ENCODE peak calls at places on chromosomes 16 and 17, in five cellular contexts. One of them, this sample, is unnamed.

GRCh38 chr16:89564476-89565255 is 4.2 kb downstream of the RPL13 start:
- DNase-seq in breast epithelium: no peak
- DNase-seq in stomach: no peak
- DNase-seq in suprapubic skin: no peak
- DNase-seq in sigmoid colon: no peak
- DNase-seq in this sample: no peak

GRCh38 chr16:4615389-4616046 is 830 bp upstream of the UBALD1 start:
- DNase-seq in stomach: no peak
- DNase-seq in breast epithelium: peak; percentile 52
- DNase-seq in sigmoid colon: no peak
- DNase-seq in suprapubic skin: no peak
- DNase-seq in this sample: no peak

GRCh38 chr17:61088556-61088955 is 311.1 kb upstream of the TBX2 start:
- DNase-seq in suprapubic skin: no peak
- DNase-seq in breast epithelium: no peak
- DNase-seq in sigmoid colon: no peak
- DNase-seq in stomach: no peak
- DNase-seq in this sample: no peak

GRCh38 chr16:51306116-51306515 is 155.0 kb upstream of the SALL1 start:
- DNase-seq in sigmoid colon: no peak
- DNase-seq in suprapubic skin: no peak
- DNase-seq in stomach: no peak
- DNase-seq in breast epithelium: no peak
- DNase-seq in this sample: no peak

GRCh38 chr17:75087558-75088453 is at the start of gene SLC16A5:
- DNase-seq in suprapubic skin: peak; percentile 92
- DNase-seq in breast epithelium: peak; percentile 88
- DNase-seq in sigmoid colon: peak; percentile 92
- DNase-seq in stomach: peak; percentile 85
- DNase-seq in this sample: no peak

GRCh38 chr17:68763551-68763950 is 162.4 kb upstream of the FAM20A start:
- DNase-seq in breast epithelium: no peak
- DNase-seq in stomach: no peak
- DNase-seq in suprapubic skin: no peak
- DNase-seq in sigmoid colon: no peak
- DNase-seq in this sample: no peak

GRCh38 chr17:63571632-63572310 is 21.5 kb downstream of the DCAF7 start:
- DNase-seq in breast epithelium: no peak
- DNase-seq in stomach: no peak
- DNase-seq in suprapubic skin: no peak
- DNase-seq in sigmoid colon: no peak
- DNase-seq in this sample: no peak

GRCh38 chr17:2053380-2054261 is 1.3 kb upstream of the HIC1 start:
- DNase-seq in suprapubic skin: peak; percentile 90
- DNase-seq in stomach: peak; percentile 71
- DNase-seq in breast epithelium: no peak
- DNase-seq in sigmoid colon: peak; percentile 93
- DNase-seq in this sample: no peak

GRCh38 chr17:50855708-50856330 is 10.3 kb downstream of the TOB1 start:
- DNase-seq in sigmoid colon: no peak
- DNase-seq in stomach: no peak
- DNase-seq in breast epithelium: no peak
- DNase-seq in suprapubic skin: no peak
- DNase-seq in this sample: no peak

GRCh38 chr16:31474173-31474714 is 2.3 kb downstream of the TGFB1I1 start:
- DNase-seq in stomach: no peak
- DNase-seq in suprapubic skin: no peak
- DNase-seq in breast epithelium: no peak
- DNase-seq in sigmoid colon: no peak
- DNase-seq in this sample: no peak

GRCh38 chr17:5283531-5284315 is 1.6 kb downstream of the RABEP1 start:
- DNase-seq in suprapubic skin: no peak
- DNase-seq in breast epithelium: no peak
- DNase-seq in stomach: no peak
- DNase-seq in sigmoid colon: no peak
- DNase-seq in this sample: no peak

GRCh38 chr17:59357219-59357699 is 25.8 kb downstream of the YPEL2 start:
- DNase-seq in sigmoid colon: no peak
- DNase-seq in suprapubic skin: no peak
- DNase-seq in breast epithelium: no peak
- DNase-seq in stomach: no peak
- DNase-seq in this sample: no peak

GRCh38 chr17:42817866-42818265 is 6.2 kb downstream of the BECN1 start:
- DNase-seq in suprapubic skin: no peak
- DNase-seq in stomach: no peak
- DNase-seq in sigmoid colon: no peak
- DNase-seq in breast epithelium: no peak
- DNase-seq in this sample: no peak

GRCh38 chr17:43341705-43342600 is 56.8 kb upstream of the ARL4D start:
- DNase-seq in suprapubic skin: no peak
- DNase-seq in sigmoid colon: no peak
- DNase-seq in stomach: no peak
- DNase-seq in breast epithelium: no peak
- DNase-seq in this sample: no peak

GRCh38 chr17:27578718-27579085 is 52.3 kb upstream of the LGALS9 start:
- DNase-seq in suprapubic skin: no peak
- DNase-seq in sigmoid colon: no peak
- DNase-seq in breast epithelium: no peak
- DNase-seq in stomach: no peak
- DNase-seq in this sample: no peak
- TF ChIP-seq POLR2AphosphoS5 in suprapubic skin: no peak
- TF ChIP-seq POLR2AphosphoS5 in sigmoid colon: no peak
- TF ChIP-seq POLR2AphosphoS5 in breast epithelium: no peak
- TF ChIP-seq POLR2AphosphoS5 in stomach: no peak
- TF ChIP-seq POLR2AphosphoS5 in this sample: no peak

GRCh38 chr16:2082171-2082982 is 34.6 kb downstream of the TSC2 start:
- DNase-seq in sigmoid colon: peak; percentile 85
- DNase-seq in suprapubic skin: no peak
- DNase-seq in breast epithelium: peak; percentile 88
- DNase-seq in stomach: peak; percentile 90
- DNase-seq in this sample: no peak
- TF ChIP-seq POLR2AphosphoS5 in sigmoid colon: peak; percentile 42
- TF ChIP-seq POLR2AphosphoS5 in suprapubic skin: no peak
- TF ChIP-seq POLR2AphosphoS5 in breast epithelium: no peak
- TF ChIP-seq POLR2AphosphoS5 in stomach: peak; percentile 91
- TF ChIP-seq POLR2AphosphoS5 in this sample: peak; percentile 11

GRCh38 chr16:74078877-74079586 is 217.6 kb upstream of the PSMD7 start:
- DNase-seq in stomach: no peak
- DNase-seq in sigmoid colon: no peak
- DNase-seq in suprapubic skin: no peak
- DNase-seq in breast epithelium: no peak
- DNase-seq in this sample: no peak
- TF ChIP-seq POLR2AphosphoS5 in stomach: no peak
- TF ChIP-seq POLR2AphosphoS5 in sigmoid colon: no peak
- TF ChIP-seq POLR2AphosphoS5 in suprapubic skin: no peak
- TF ChIP-seq POLR2AphosphoS5 in breast epithelium: no peak
- TF ChIP-seq POLR2AphosphoS5 in this sample: no peak

DNA sequence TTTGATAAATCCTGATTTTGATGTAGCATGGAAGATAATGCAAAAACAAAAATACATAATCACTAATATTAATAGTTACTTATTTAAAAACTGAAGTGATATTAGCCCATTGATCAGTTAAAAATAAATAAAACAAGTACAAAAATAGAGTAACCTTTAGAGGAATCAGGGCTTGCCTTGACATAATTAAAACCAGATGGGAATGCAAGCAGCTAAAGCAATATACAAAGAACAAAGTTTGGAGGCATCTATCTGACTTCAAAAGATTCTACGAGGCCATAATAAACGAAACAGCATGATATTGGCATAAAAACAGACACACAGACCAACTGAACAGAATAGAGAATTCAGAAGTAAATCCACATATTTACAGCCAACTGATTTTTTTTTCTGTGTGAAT is 15.0 kb upstream of the HEATR3 start:
- DNase-seq in suprapubic skin: no peak
- DNase-seq in sigmoid colon: no peak
- DNase-seq in stomach: no peak
- DNase-seq in breast epithelium: no peak
- DNase-seq in this sample: no peak
- TF ChIP-seq POLR2AphosphoS5 in suprapubic skin: no peak
- TF ChIP-seq POLR2AphosphoS5 in sigmoid colon: no peak
- TF ChIP-seq POLR2AphosphoS5 in stomach: no peak
- TF ChIP-seq POLR2AphosphoS5 in breast epithelium: no peak
- TF ChIP-seq POLR2AphosphoS5 in this sample: no peak

DNA sequence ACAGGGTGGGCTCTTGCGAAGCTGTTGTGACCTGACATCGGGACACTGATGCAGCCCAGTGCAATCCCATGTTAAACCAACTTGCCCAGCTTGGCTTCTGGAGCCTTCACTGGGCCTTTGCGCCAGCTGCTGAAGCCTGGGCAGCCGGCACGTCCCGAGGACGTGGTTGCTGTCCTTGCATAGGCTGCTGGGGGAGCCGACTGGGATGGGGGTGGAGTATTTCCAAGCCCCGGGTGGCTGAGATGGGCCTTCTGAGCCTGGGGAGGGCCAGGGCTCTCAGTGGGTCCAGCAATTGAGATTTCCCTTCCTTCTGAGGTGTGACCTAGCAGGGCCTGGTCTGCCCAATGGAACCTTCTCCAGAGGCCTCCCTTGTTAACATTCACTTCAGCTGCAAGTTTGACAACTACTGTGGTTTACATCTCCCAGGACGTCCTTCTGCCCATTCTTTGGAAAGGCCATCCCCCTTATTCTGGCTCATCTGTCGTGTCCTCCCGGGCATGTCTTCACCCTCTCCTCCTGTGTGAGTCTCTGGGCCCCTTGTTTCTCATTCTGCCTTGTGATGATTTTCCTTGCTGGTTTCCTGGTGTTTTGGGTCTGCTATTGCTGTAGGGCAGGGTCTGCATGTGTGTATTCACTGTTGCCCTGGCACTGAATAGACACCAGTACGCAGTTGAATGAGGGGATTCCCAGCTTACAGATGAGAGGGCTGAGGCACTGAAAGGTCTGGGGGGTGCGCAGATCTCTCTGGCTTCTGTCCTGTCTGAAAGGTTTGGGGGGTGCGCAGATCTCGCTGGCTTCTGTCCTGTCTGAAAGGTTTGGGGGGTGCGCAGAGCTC is 34.4 kb downstream of the HAPSTR1 start:
- DNase-seq in breast epithelium: no peak
- DNase-seq in stomach: no peak
- DNase-seq in suprapubic skin: no peak
- DNase-seq in sigmoid colon: peak; percentile 38
- DNase-seq in this sample: no peak
- TF ChIP-seq POLR2AphosphoS5 in breast epithelium: no peak
- TF ChIP-seq POLR2AphosphoS5 in stomach: no peak
- TF ChIP-seq POLR2AphosphoS5 in suprapubic skin: no peak
- TF ChIP-seq POLR2AphosphoS5 in sigmoid colon: peak; percentile 3
- TF ChIP-seq POLR2AphosphoS5 in this sample: no peak

DNA sequence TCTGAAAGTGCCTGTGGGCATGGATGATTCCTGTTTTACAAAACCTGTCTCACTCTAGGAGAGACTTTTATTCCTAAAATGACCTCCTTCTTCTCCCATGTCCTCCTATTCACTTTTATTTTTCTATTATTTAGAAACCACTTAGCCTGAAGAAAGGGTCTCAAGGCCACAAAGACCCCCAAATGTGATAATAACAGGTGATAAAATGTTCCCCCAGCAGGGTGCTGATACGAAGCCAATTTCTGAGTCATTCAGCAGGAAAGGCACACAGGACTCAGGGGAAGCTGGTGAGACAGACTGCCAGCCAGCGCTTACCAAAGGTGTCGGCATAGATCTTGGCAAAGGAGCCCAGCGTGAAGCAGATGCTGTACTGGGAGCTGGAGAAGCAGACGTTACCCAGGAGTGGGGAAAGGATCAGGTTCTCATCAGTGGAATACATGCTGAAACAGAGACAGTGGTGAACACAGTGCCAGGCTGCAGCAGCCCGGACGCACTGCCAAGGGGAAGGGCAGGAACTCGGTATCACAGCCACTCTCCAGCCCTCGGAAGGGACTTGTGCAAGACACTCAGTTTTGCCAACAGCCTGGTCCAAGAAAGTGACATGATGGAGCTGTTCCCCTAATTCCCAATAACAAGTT is 24.6 kb downstream of the HIGD1B start:
- DNase-seq in suprapubic skin: no peak
- DNase-seq in stomach: no peak
- DNase-seq in sigmoid colon: peak; percentile 94
- DNase-seq in breast epithelium: no peak
- DNase-seq in this sample: no peak
- TF ChIP-seq POLR2AphosphoS5 in suprapubic skin: no peak
- TF ChIP-seq POLR2AphosphoS5 in stomach: peak; percentile 27
- TF ChIP-seq POLR2AphosphoS5 in sigmoid colon: peak; percentile 88
- TF ChIP-seq POLR2AphosphoS5 in breast epithelium: no peak
- TF ChIP-seq POLR2AphosphoS5 in this sample: no peak

GRCh38 chr16:57809276-57809793 is 7.0 kb upstream of the KIFC3 start:
- DNase-seq in stomach: no peak
- DNase-seq in breast epithelium: no peak
- DNase-seq in suprapubic skin: no peak
- DNase-seq in sigmoid colon: no peak
- DNase-seq in this sample: no peak

GRCh38 chr16:57807968-57808528 is 5.8 kb upstream of the KIFC3 start:
- DNase-seq in stomach: peak; percentile 92
- DNase-seq in suprapubic skin: peak; percentile 89
- DNase-seq in sigmoid colon: peak; percentile 90
- DNase-seq in breast epithelium: peak; percentile 79
- DNase-seq in this sample: peak; percentile 67

GRCh38 chr16:57807252-57807967 is 5.1 kb upstream of the KIFC3 start:
- DNase-seq in stomach: no peak
- DNase-seq in suprapubic skin: no peak
- DNase-seq in breast epithelium: no peak
- DNase-seq in sigmoid colon: no peak
- DNase-seq in this sample: peak; percentile 13

GRCh38 chr16:57809843-57810196 is 7.5 kb upstream of the KIFC3 start:
- DNase-seq in suprapubic skin: no peak
- DNase-seq in stomach: no peak
- DNase-seq in sigmoid colon: no peak
- DNase-seq in breast epithelium: no peak
- DNase-seq in this sample: no peak

GRCh38 chr16:57808589-57808988 is 6.3 kb upstream of the KIFC3 start:
- DNase-seq in breast epithelium: no peak
- DNase-seq in sigmoid colon: no peak
- DNase-seq in suprapubic skin: no peak
- DNase-seq in stomach: no peak
- DNase-seq in this sample: no peak
- TF ChIP-seq POLR2AphosphoS5 in breast epithelium: no peak
- TF ChIP-seq POLR2AphosphoS5 in sigmoid colon: no peak
- TF ChIP-seq POLR2AphosphoS5 in suprapubic skin: no peak
- TF ChIP-seq POLR2AphosphoS5 in stomach: no peak
- TF ChIP-seq POLR2AphosphoS5 in this sample: no peak

GRCh38 chr17:81720267-81721071 is 8.4 kb downstream of the SLC25A10 start:
- DNase-seq in breast epithelium: no peak
- DNase-seq in stomach: no peak
- DNase-seq in sigmoid colon: no peak
- DNase-seq in suprapubic skin: peak; percentile 61
- DNase-seq in this sample: no peak
- TF ChIP-seq POLR2AphosphoS5 in breast epithelium: no peak
- TF ChIP-seq POLR2AphosphoS5 in stomach: no peak
- TF ChIP-seq POLR2AphosphoS5 in sigmoid colon: no peak
- TF ChIP-seq POLR2AphosphoS5 in suprapubic skin: no peak
- TF ChIP-seq POLR2AphosphoS5 in this sample: no peak